ENCODE peak calls at places on chromosomes 16 and 17, in ten cellular contexts. D is right cardiac atrium; G is right lobe of liver; X is K562; W is body of pancreas; V is naive thymus-derived CD4-positive, alpha-beta T cell; R is stomach; B is Panc1; A is neuronal stem cell; L is AG04450. C is an unnamed sample.

GRCh38 chr16:70588565-70588964 is 57.8 kb upstream of the IL34 start:
- DNase-seq in L (no peak), G (no peak), V (no peak), B (no peak), R (no peak), W (no peak), A (no peak), D (no peak), X (no peak), C (no peak)

GRCh38 chr17:202501-202951 is 21.1 kb upstream of the DOC2B start:
- DNase-seq in X (no peak), R (no peak), L (no peak), A (no peak), B (no peak), G (no peak), W (no peak), V (no peak), D (peak), C (no peak)

GRCh38 chr17:12195418-12195817 is 174.7 kb downstream of the MAP2K4 start:
- DNase-seq in V (no peak), G (no peak), A (no peak), B (no peak), L (no peak), W (no peak), D (no peak), R (no peak), X (no peak), C (no peak)

GRCh38 chr17:40615295-40615988 is 32.2 kb downstream of the SMARCE1 start:
- DNase-seq in D (peak), G (peak), X (peak), R (peak), L (no peak), V (peak), A (peak), W (peak), B (peak), C (peak)

GRCh38 chr16:68473358-68474064 is 25.2 kb upstream of the SMPD3 start:
- DNase-seq in D (no peak), R (no peak), G (peak), B (no peak), L (no peak), V (no peak), W (no peak), A (no peak), X (no peak), C (peak)

GRCh38 chr16:10752843-10753523 is 9.3 kb downstream of the NUBP1 start:
- DNase-seq in W (peak), X (no peak), A (no peak), L (no peak), R (peak), B (no peak), D (peak), V (no peak), G (no peak), C (peak)

GRCh38 chr16:69166946-69167930 is 19.7 kb upstream of the SNTB2 start:
- DNase-seq in L (no peak), W (no peak), A (no peak), G (no peak), X (no peak), V (no peak), B (no peak), D (no peak), R (no peak), C (no peak)

GRCh38 chr17:74523308-74523707 is 8.0 kb downstream of the CD300LB start:
- DNase-seq in A (no peak), V (no peak), B (no peak), L (no peak), X (no peak), D (no peak), R (no peak), W (no peak), G (no peak), C (no peak)

GRCh38 chr16:76705883-76706282 is 428.7 kb downstream of the CNTNAP4 start:
- DNase-seq in W (no peak), A (no peak), R (no peak), B (no peak), G (no peak), D (no peak), L (no peak), V (no peak), X (no peak), C (no peak)

GRCh38 chr17:76529224-76529642 is 8.3 kb downstream of the CYGB start:
- DNase-seq in R (peak), X (no peak), G (no peak), W (peak), V (peak), L (no peak), A (no peak), D (peak), B (no peak), C (peak)

GRCh38 chr16:69324013-69324531 is 6.3 kb downstream of the PDF start:
- DNase-seq in X (no peak), D (peak), A (no peak), R (peak), L (no peak), G (peak), W (peak), B (no peak), V (no peak), C (no peak)

GRCh38 chr17:79616801-79617200 is 6.0 kb upstream of the RBFOX3 start:
- DNase-seq in V (no peak), R (no peak), G (peak), D (peak), A (no peak), X (no peak), W (no peak), B (no peak), L (no peak), C (no peak)

GRCh38 chr16:69186642-69187386 is at the start of gene SNTB2:
- DNase-seq in X (peak), A (peak), G (peak), W (peak), L (peak), D (peak), B (no peak), V (peak), R (peak), C (peak)

GRCh38 chr16:76265434-76266045 is 11.7 kb upstream of the CNTNAP4 start:
- DNase-seq in A (no peak), G (no peak), X (peak), R (no peak), W (peak), L (peak), B (peak), D (no peak), V (no peak), C (no peak)

GRCh38 chr17:78049609-78050008 is 78.9 kb downstream of the TMC6 start:
- DNase-seq in B (no peak), L (no peak), X (no peak), W (no peak), A (no peak), R (no peak), D (no peak), G (no peak), V (no peak), C (no peak)

GRCh38 chr16:4384497-4384896 is 12.8 kb downstream of the VASN start:
- DNase-seq in L (no peak), A (no peak), B (no peak), R (no peak), W (no peak), G (no peak), V (peak), X (peak), D (peak), C (no peak)

GRCh38 chr16:70805380-70805779 is 4.4 kb upstream of the VAC14 start:
- DNase-seq in A (no peak), L (no peak), V (no peak), R (no peak), D (no peak), B (no peak), X (no peak), G (no peak), W (no peak), C (no peak)

GRCh38 chr17:37312137-37312923 is 63.5 kb upstream of the C17orf78 start:
- DNase-seq in L (no peak), D (no peak), G (no peak), R (no peak), X (no peak), V (no peak), A (no peak), W (no peak), B (no peak), C (no peak)

GRCh38 chr17:40284085-40284713 is 3.5 kb upstream of the CDC6 start:
- DNase-seq in D (no peak), L (no peak), A (no peak), R (no peak), X (no peak), V (no peak), B (no peak), G (no peak), W (no peak), C (no peak)

GRCh38 chr17:3955373-3955978 is 8.8 kb downstream of the ATP2A3 start:
- DNase-seq in X (no peak), G (no peak), L (no peak), R (no peak), V (no peak), W (no peak), D (peak), A (no peak), B (no peak), C (no peak)

GRCh38 chr16:84380405-84380804 is 12.1 kb downstream of the ATP2C2 start:
- DNase-seq in R (no peak), W (no peak), A (no peak), G (no peak), X (no peak), L (no peak), B (no peak), D (no peak), V (no peak), C (no peak)

GRCh38 chr16:56382901-56383355 is 42.4 kb downstream of the AMFR start:
- DNase-seq in W (no peak), X (no peak), B (no peak), G (no peak), R (no peak), L (peak), D (no peak), V (no peak), A (no peak), C (no peak)

GRCh38 chr16:4990415-4990814 is 32.3 kb downstream of the SEC14L5 start:
- DNase-seq in A (no peak), L (no peak), V (no peak), R (no peak), W (no peak), B (no peak), X (no peak), G (peak), D (no peak), C (no peak)

GRCh38 chr17:46877466-46877865 is 26.1 kb downstream of the WNT9B start:
- DNase-seq in X (no peak), V (no peak), L (no peak), B (no peak), R (no peak), W (no peak), G (no peak), A (no peak), D (no peak), C (no peak)

GRCh38 chr17:61400058-61400785 is 579 bp downstream of the TBX2 start:
- DNase-seq in L (no peak), W (no peak), B (no peak), D (peak), A (no peak), V (no peak), X (no peak), G (no peak), R (no peak), C (no peak)

GRCh38 chr17:36064142-36064541 is at the start of gene CCL18:
- DNase-seq in W (no peak), G (no peak), X (no peak), A (no peak), B (no peak), V (no peak), L (no peak), D (no peak), R (no peak), C (no peak)

GRCh38 chr17:50516980-50517379 is 8.7 kb downstream of the MYCBPAP start:
- DNase-seq in A (no peak), D (no peak), W (no peak), X (no peak), L (no peak), V (no peak), R (no peak), B (no peak), G (no peak), C (no peak)

GRCh38 chr17:61381537-61381936 is 18.1 kb upstream of the TBX2 start:
- DNase-seq in X (no peak), R (no peak), A (no peak), B (no peak), V (no peak), L (no peak), D (no peak), W (no peak), G (peak), C (no peak)

GRCh38 chr16:3576211-3576610 is 992 bp downstream of the NLRC3 start:
- DNase-seq in L (no peak), R (no peak), X (no peak), D (no peak), V (no peak), W (no peak), G (no peak), B (no peak), A (no peak), C (no peak)

GRCh38 chr17:81049973-81050551 is 15.1 kb downstream of the BAIAP2 start:
- DNase-seq in R (peak), V (no peak), A (no peak), L (no peak), X (no peak), G (no peak), D (peak), W (peak), B (no peak), C (peak)
- H3K27ac ChIP-seq in R (peak), V (no peak), A (no peak), L (no peak), X (no peak), G (no peak), D (no peak), W (peak), B (peak), C (peak)

GRCh38 chr17:38908676-38909181 is 16.7 kb upstream of the LASP1NB start:
- DNase-seq in W (no peak), A (no peak), G (peak), R (no peak), V (no peak), D (peak), B (no peak), L (no peak), X (no peak), C (no peak)
- H3K27ac ChIP-seq in W (peak), A (no peak), G (no peak), R (peak), V (peak), D (peak), B (no peak), L (no peak), X (no peak), C (no peak)

DNA sequence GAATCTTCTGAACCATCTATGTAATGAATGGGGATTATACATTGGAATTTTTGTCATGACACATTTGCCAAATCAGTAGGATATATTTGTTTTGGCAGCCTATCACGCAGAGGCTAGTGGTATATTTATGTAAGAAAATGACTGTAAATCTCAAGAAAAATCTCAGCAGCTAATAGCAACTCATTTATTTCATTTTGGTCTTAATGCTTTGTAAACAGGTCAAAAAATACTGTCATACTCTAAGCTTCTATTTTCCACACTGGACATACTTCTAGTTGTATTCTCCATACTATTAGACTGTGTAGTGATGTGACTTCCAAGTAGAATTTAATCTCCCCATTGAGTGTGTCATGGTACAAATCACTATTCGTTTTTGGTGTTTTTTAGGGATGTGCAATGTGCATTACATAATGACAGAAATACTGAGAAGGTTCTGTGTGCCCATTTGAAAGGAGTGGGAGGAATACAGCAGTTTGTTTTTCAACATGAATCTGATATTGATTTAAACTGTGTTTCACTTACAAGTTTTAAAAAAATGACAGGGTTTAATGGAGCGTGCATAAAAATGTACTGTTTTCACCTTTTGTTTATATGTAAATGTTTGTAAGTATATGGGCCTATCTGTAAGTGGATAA is 29.1 kb downstream of the CLUH start:
- DNase-seq in R (no peak), B (no peak), W (no peak), D (no peak), L (no peak), X (no peak), A (no peak), V (no peak), G (no peak), C (no peak)
- H3K27ac ChIP-seq in R (no peak), B (no peak), W (no peak), D (no peak), L (no peak), X (no peak), A (no peak), V (no peak), G (no peak), C (no peak)

GRCh38 chr17:43548689-43549379 is 2.7 kb upstream of the ETV4 start:
- DNase-seq in V (no peak), L (no peak), G (no peak), R (no peak), W (no peak), D (no peak), X (no peak), A (no peak), B (no peak), C (no peak)

GRCh38 chr17:43545383-43545632 is 832 bp downstream of the ETV4 start:
- DNase-seq in A (no peak), L (no peak), V (peak), W (peak), R (peak), D (no peak), X (peak), G (peak), B (no peak), C (peak)

GRCh38 chr17:43547659-43548256 is 1.6 kb upstream of the ETV4 start:
- DNase-seq in A (no peak), X (no peak), G (no peak), W (no peak), V (no peak), D (no peak), R (no peak), L (no peak), B (no peak), C (no peak)

GRCh38 chr17:43547189-43547550 is 1.0 kb upstream of the ETV4 start:
- DNase-seq in L (no peak), V (no peak), W (no peak), G (no peak), R (no peak), D (no peak), X (no peak), A (no peak), B (no peak), C (no peak)

GRCh38 chr17:43546317-43547188 is at the start of gene ETV4:
- DNase-seq in G (peak), R (peak), B (no peak), X (peak), V (peak), A (peak), L (peak), W (peak), D (peak), C (peak)
- H3K27ac ChIP-seq in G (no peak), R (no peak), B (no peak), X (peak), V (no peak), A (peak), L (peak), W (peak), D (no peak), C (peak)

DNA sequence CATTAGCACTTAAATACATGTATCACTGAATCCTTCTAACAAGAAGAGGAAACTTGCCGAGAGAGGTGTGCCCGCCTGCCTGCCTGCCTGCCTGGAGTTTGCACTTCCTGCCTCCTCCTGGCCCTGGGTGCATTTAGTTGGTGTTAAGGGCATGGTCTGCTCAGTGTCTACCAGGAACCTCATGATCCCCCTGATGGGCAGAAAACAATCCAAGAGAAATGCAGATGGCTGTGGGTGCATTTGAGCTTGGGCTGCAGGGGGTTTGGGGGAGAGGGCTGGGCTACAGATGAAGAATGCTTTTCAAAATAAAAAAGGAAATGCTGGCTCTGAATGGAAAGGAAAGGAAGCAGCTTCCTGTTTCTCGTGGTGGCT is 10.1 kb downstream of the KSR1 start:
- DNase-seq in W (no peak), L (no peak), D (no peak), V (no peak), G (no peak), B (no peak), A (no peak), R (no peak), X (no peak), C (no peak)
- H3K27ac ChIP-seq in W (no peak), L (no peak), D (peak), V (no peak), G (no peak), B (no peak), A (no peak), R (no peak), X (peak), C (no peak)